ENCODE peak calls at places on chromosomes 12 and 14, in four cellular contexts. H is heart left ventricle, J is GM23338, F is Peyer's patch. C is an unnamed sample.

GRCh38 chr12:2893007-2893406 is 2.3 kb downstream of the TULP3 start:
- DNase-seq in H (no peak), J (no peak), F (no peak), C (no peak)

GRCh38 chr12:123914726-123915345 is 57.8 kb downstream of the CCDC92 start:
- DNase-seq in H (no peak), J (peak; percentile 23), F (no peak), C (no peak)

GRCh38 chr12:21985155-21985554 is 43.9 kb upstream of the ABCC9 start:
- DNase-seq in H (no peak), J (no peak), F (no peak), C (no peak)

GRCh38 chr12:53048033-53048779 is 1.7 kb upstream of the TNS2 start:
- DNase-seq in H (peak; percentile 86), J (peak; percentile 47), F (peak; percentile 73), C (no peak)

GRCh38 chr14:55706341-55706684 is 126.3 kb downstream of the KTN1 start:
- DNase-seq in H (no peak), J (no peak), F (no peak), C (no peak)

GRCh38 chr14:32080001-32080510 is 3.0 kb downstream of the ARHGAP5 start:
- DNase-seq in H (no peak), J (no peak), F (no peak), C (no peak)

GRCh38 chr14:52485350-52485960 is 66.8 kb downstream of the TXNDC16 start:
- DNase-seq in H (no peak), J (no peak), F (no peak), C (no peak)

GRCh38 chr14:105060751-105061427 is 4.3 kb downstream of the GPR132 start:
- DNase-seq in H (no peak), J (no peak), F (peak; percentile 56), C (no peak)

GRCh38 chr14:77424862-77425261 is 1.5 kb upstream of the NOXRED1 start:
- DNase-seq in H (no peak), J (peak; percentile 63), F (no peak), C (no peak)

GRCh38 chr14:104091927-104092771 is 6.6 kb downstream of the ASPG start:
- DNase-seq in H (peak; percentile 51), J (no peak), F (no peak), C (no peak)

GRCh38 chr12:62632521-62632920 is 165.9 kb downstream of the MON2 start:
- DNase-seq in H (peak; percentile 73), J (peak; percentile 72), F (peak; percentile 54), C (no peak)

GRCh38 chr12:118356809-118357326 is 15.8 kb downstream of the TAOK3 start:
- DNase-seq in H (no peak), J (no peak), F (no peak), C (no peak)

DNA sequence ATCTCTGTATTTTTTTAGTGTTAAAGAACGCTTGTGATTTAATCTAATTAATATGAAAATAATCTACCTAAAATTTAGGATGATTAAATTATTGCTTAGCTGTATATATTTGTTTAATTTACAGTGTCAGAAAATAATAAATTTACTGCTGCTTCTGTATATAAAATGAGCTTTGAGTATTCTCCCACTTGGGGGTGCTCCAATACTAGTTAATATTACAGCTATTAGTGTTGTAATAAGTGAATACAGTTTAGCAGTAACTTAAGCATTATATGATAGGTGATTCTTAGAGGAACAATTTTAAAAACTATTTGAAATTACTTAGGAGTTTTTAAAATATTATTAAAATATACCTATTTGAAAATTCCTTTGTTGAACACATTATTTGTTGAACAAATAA is 62.2 kb downstream of the PAPOLA start:
- DNase-seq in H (no peak), J (no peak), F (no peak), C (no peak)
- TF ChIP-seq CTCF in H (no peak), J (no peak), F (no peak), C (no peak)

DNA sequence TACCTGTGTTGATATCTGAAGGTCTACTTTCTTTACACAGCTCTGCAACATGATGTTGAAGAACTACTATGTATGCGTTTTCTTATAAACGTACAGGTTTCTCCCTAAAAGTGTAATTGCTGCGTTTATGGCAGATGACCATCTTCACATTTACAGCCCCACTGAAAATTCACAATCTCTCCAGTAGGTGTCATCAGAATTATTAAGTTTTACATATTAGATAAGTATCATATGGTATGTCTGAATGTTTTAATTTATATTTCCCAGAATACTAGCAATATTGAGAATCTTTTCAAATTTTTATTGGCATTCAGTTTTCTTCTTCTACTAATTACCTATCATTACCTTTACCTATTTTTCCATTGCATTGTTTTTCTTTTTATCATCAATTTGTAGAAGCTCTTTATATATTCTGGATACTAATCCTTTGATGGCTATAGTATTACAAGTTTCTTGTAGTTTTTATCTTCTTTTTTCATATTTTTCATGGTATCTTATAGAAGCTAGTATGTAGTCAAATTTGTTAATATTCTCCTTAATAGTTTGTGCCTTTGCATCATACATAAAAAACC is 123.5 kb downstream of the CAPZA3 start:
- DNase-seq in H (no peak), J (no peak), F (no peak), C (no peak)
- TF ChIP-seq CTCF in H (peak; percentile 29), J (peak; percentile 34), F (peak; percentile 61), C (peak; percentile 42)

GRCh38 chr12:109798691-109799090 is 34.5 kb downstream of the TRPV4 start:
- DNase-seq in H (no peak), J (no peak), F (no peak), C (no peak)

GRCh38 chr12:109795023-109795422 is 38.2 kb downstream of the TRPV4 start:
- DNase-seq in H (no peak), J (no peak), F (no peak), C (no peak)

GRCh38 chr12:109796057-109796456 is 37.1 kb downstream of the TRPV4 start:
- DNase-seq in H (no peak), J (no peak), F (no peak), C (no peak)

GRCh38 chr12:109800536-109800935 is 32.7 kb downstream of the TRPV4 start:
- DNase-seq in H (no peak), J (no peak), F (no peak), C (no peak)

DNA sequence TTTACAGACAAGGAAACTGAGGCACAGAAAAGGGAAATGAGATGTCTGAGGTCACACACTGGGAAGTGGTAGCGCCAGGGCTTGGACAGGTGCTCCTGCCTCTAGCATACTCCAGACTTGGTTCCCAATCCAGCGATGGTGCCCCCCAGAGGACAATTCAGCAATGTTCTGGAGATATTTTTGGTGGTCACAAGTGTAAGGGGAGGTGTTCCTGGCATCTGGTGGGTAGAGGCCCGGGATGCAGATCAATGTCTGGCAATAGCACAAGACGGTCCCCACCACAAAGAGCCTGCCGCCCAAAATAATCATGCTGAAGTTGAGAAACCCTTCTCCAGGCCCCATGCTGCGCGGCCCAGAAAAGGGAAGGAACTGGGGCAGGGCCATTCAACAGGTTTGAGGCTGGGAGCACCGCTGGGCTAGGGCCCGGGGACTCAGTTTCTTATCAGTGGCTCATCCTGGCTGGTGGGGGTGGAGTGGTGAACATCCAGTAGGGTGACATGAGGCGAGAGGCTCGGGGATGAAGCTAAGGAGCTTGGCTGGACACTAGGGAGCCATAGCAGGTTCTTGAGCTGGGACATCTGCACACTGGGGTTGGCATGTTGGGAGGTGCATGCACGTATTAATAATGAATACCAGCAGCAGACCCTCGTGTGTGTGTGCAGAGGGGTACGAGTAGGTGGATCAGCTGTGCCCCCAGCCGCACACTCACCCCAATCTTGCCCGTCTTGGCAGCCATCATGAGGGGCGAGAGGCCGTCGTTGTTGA is 35.1 kb downstream of the TRPV4 start:
- DNase-seq in H (no peak), J (peak; percentile 64), F (no peak), C (no peak)
- TF ChIP-seq CTCF in H (no peak), J (peak; percentile 71), F (no peak), C (no peak)

GRCh38 chr12:104990950-104991349 is 4.8 kb downstream of the NOPCHAP1 start:
- DNase-seq in H (no peak), J (no peak), F (no peak), C (no peak)
- TF ChIP-seq CTCF in H (no peak), J (no peak), F (no peak), C (no peak)

GRCh38 chr14:92687681-92688433 is 60.6 kb downstream of the LGMN start:
- DNase-seq in H (peak; percentile 77), J (peak; percentile 64), F (peak; percentile 57), C (no peak)

GRCh38 chr14:92686763-92687427 is 61.5 kb downstream of the LGMN start:
- DNase-seq in H (peak; percentile 89), J (peak; percentile 88), F (peak; percentile 90), C (peak; percentile 65)

GRCh38 chr14:92692822-92693226 is 55.6 kb downstream of the LGMN start:
- DNase-seq in H (peak; percentile 89), J (no peak), F (peak; percentile 76), C (peak; percentile 59)

GRCh38 chr14:92688434-92689375 is 59.7 kb downstream of the LGMN start:
- DNase-seq in H (peak; percentile 57), J (peak; percentile 32), F (peak; percentile 57), C (no peak)

GRCh38 chr14:92690171-92691011 is 58.0 kb downstream of the LGMN start:
- DNase-seq in H (peak; percentile 66), J (peak; percentile 33), F (peak; percentile 63), C (no peak)
- TF ChIP-seq CTCF in H (peak; percentile 43), J (peak; percentile 62), F (no peak), C (no peak)

GRCh38 chr14:102094101-102094500 is 7.3 kb upstream of the HSP90AA1 start:
- DNase-seq in H (no peak), J (peak; percentile 50), F (no peak), C (no peak)
- TF ChIP-seq CTCF in H (no peak), J (no peak), F (no peak), C (no peak)

DNA sequence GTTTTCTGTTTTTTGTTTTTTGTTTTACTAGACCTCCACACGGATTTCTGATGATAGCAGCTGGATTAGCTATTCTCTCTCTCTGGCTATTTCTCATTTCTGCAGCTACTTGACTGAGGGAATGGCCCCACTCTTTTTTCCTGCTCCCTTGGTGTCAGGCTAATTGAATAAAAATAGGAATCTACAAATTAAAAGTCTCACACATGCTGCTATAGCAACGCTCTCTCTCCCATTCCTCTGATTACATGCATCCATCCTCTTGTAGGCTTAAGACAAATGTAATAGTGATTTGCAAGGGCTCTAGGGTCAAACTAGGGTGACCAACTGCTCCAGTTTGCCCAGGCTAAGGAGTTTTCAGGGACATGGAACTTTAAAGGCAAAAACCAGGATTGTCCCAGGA is 221.8 kb downstream of the PHLDA1 start:
- DNase-seq in H (no peak), J (peak; percentile 80), F (no peak), C (no peak)
- TF ChIP-seq CTCF in H (no peak), J (no peak), F (no peak), C (no peak)

C was measured in CD4-positive, alpha-beta T cell.